ENCODE peak calls at places on chromosomes 2 and 18, in five cellular contexts. Y, Z, K, J and H are unnamed samples.

GRCh38 chr2:187581125-187581896 is 27.1 kb upstream of the TFPI start:
- DNase-seq in Y (peak), Z (no peak), K (no peak), J (peak), H (peak)

GRCh38 chr2:3738454-3738853 is 35.1 kb downstream of the DCDC2C start:
- DNase-seq in Y (peak), Z (no peak), K (no peak), J (peak), H (peak)

GRCh38 chr2:28406276-28407096 is 13.8 kb downstream of the FOSL2 start:
- DNase-seq in Y (no peak), Z (no peak), K (no peak), J (no peak), H (no peak)

GRCh38 chr2:212441141-212441540 is 97.5 kb downstream of the ERBB4 start:
- DNase-seq in Y (no peak), Z (no peak), K (no peak), J (no peak), H (no peak)

GRCh38 chr2:239528146-239528545 is 127.3 kb upstream of the HDAC4 start:
- DNase-seq in Y (no peak), Z (no peak), K (no peak), J (no peak), H (no peak)

GRCh38 chr2:226477221-226478120 is 322.1 kb downstream of the IRS1 start:
- DNase-seq in Y (no peak), Z (no peak), K (no peak), J (no peak), H (no peak)

GRCh38 chr18:24726727-24727539 is 266.5 kb downstream of the HRH4 start:
- DNase-seq in Y (peak), Z (peak), K (no peak), J (peak), H (peak)

GRCh38 chr2:122960727-122961641 is 1064.1 kb upstream of the CNTNAP5 start:
- DNase-seq in Y (no peak), Z (no peak), K (no peak), J (no peak), H (no peak)

GRCh38 chr2:35462226-35462983 is 893.2 kb upstream of the CRIM1 start:
- DNase-seq in Y (no peak), Z (no peak), K (no peak), J (no peak), H (no peak)

GRCh38 chr18:48279312-48279711 is 129.9 kb downstream of the ZBTB7C start:
- DNase-seq in Y (no peak), Z (no peak), K (no peak), J (no peak), H (no peak)

GRCh38 chr2:61469424-61470121 is 1.3 kb downstream of the USP34 start:
- DNase-seq in Y (no peak), Z (no peak), K (no peak), J (no peak), H (peak)

GRCh38 chr2:226970362-226970761 is 134.5 kb downstream of the RHBDD1 start:
- DNase-seq in Y (no peak), Z (no peak), K (no peak), J (no peak), H (no peak)

GRCh38 chr2:70687461-70687795 is 80.6 kb downstream of the ADD2 start:
- DNase-seq in Y (no peak), Z (no peak), K (no peak), J (no peak), H (no peak)

GRCh38 chr2:25232248-25232825 is 64.0 kb upstream of the POMC start:
- DNase-seq in Y (no peak), Z (no peak), K (no peak), J (no peak), H (no peak)

GRCh38 chr18:48201952-48202898 is 207.0 kb downstream of the ZBTB7C start:
- DNase-seq in Y (no peak), Z (no peak), K (no peak), J (no peak), H (no peak)

GRCh38 chr2:122300758-122301157 is 545.3 kb downstream of the TSN start:
- DNase-seq in Y (no peak), Z (peak), K (no peak), J (no peak), H (no peak)

GRCh38 chr2:150469706-150470105 is 17.8 kb downstream of the RND3 start:
- DNase-seq in Y (no peak), Z (no peak), K (no peak), J (no peak), H (no peak)

GRCh38 chr2:8107979-8108378 is 573.9 kb upstream of the ID2 start:
- DNase-seq in Y (no peak), Z (no peak), K (no peak), J (no peak), H (no peak)

GRCh38 chr2:112055833-112056625 is 960 bp downstream of the TMEM87B start:
- DNase-seq in Y (no peak), Z (peak), K (no peak), J (peak), H (peak)
- TF ChIP-seq ATF3 in Y (no peak), Z (no peak), K (no peak), J (peak), H (peak)

GRCh38 chr2:153057743-153058142 is 339.3 kb downstream of the ARL6IP6 start:
- DNase-seq in Y (no peak), Z (no peak), K (no peak), J (no peak), H (no peak)

GRCh38 chr2:153055182-153055581 is 336.8 kb downstream of the ARL6IP6 start:
- DNase-seq in Y (no peak), Z (no peak), K (no peak), J (no peak), H (no peak)

GRCh38 chr2:153059338-153060052 is 341.1 kb downstream of the ARL6IP6 start:
- DNase-seq in Y (peak), Z (no peak), K (no peak), J (peak), H (no peak)
- TF ChIP-seq ATF3 in Y (no peak), Z (no peak), K (no peak), J (no peak), H (no peak)

GRCh38 chr2:99485411-99485810 is 4.4 kb downstream of the REV1 start:
- DNase-seq in Y (no peak), Z (no peak), K (no peak), J (no peak), H (no peak)
- TF ChIP-seq ATF3 in Y (no peak), Z (no peak), K (no peak), J (no peak), H (no peak)

DNA sequence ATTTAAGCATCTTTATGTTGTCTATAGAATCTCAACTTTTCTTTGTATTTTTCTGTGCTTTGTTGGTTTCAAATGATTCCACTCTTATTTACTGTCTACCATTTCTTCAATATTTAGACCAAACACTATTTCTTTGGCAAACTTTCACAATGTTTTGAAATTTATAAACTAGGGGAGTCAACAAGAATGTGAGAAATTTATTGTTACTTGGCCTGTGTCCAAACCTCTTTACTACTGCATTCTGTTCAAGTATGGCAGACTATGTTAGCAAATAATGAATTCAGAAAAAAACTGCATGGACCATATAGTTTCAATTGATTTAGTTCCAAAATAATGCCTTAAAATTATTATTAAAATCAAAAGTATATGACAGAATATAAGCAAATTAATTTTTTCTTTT is 470.2 kb downstream of the FBXO15 start:
- DNase-seq in Y (no peak), Z (no peak), K (no peak), J (no peak), H (no peak)
- TF ChIP-seq ATF3 in Y (no peak), Z (no peak), K (no peak), J (no peak), H (no peak)

GRCh38 chr18:35892118-35892517 is 80.4 kb upstream of the RMP24 start:
- DNase-seq in Y (no peak), Z (no peak), K (no peak), J (no peak), H (no peak)
- TF ChIP-seq ATF3 in Y (no peak), Z (no peak), K (no peak), J (no peak), H (no peak)

DNA sequence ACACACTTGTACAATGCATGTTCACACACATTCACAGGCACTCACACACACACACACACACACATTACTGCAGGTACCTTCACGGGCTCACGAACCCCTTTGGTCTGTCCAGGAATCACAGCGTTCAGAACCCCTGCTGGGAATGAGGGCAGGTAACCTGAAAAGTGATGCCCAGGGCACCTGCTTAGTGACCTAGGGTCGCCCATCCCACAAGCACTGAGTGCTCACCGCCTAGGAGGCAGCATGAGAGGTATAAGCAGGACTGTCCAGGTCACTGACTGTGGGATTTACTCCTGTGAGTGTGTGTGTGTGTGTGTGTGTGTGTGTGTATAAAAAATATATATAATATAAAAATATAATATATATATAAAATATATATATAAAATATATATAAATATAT is 150.9 kb downstream of the GALR1 start:
- DNase-seq in Y (no peak), Z (no peak), K (no peak), J (no peak), H (no peak)
- TF ChIP-seq ATF3 in Y (no peak), Z (no peak), K (no peak), J (no peak), H (no peak)

GRCh38 chr2:20917724-20918572 is 95.0 kb upstream of the LDAH start:
- DNase-seq in Y (no peak), Z (no peak), K (no peak), J (no peak), H (no peak)
- TF ChIP-seq ATF3 in Y (no peak), Z (no peak), K (no peak), J (no peak), H (no peak)

GRCh38 chr2:42012137-42012536 is 35.7 kb upstream of the PKDCC start:
- DNase-seq in Y (no peak), Z (no peak), K (no peak), J (no peak), H (no peak)
- TF ChIP-seq ATF3 in Y (no peak), Z (no peak), K (no peak), J (no peak), H (no peak)